ENCODE peak calls at places on chromosome 18, in eight cellular contexts. E is A549, O is colonic mucosa, C is RWPE1, M is kidney, I is substantia nigra, V is left lung, R is ovary. K is an unnamed sample.
A peak's percentile ranks its signal among the peaks of the same experiment; 100 is the strongest.

GRCh38 chr18:69177702-69178101 is 223.0 kb upstream of the DOK6 start:
- DNase-seq in V (no peak), C (no peak), R (no peak), I (no peak), E (no peak), O (no peak), M (no peak), K (no peak)

GRCh38 chr18:35041752-35042379 is 653 bp downstream of the MAPRE2 start:
- DNase-seq in R (no peak), V (no peak), C (peak; percentile 1), E (no peak), I (no peak), O (peak; percentile 35), M (no peak), K (no peak)

GRCh38 chr18:74264303-74265020 is 27.3 kb downstream of the CYB5A start:
- DNase-seq in I (no peak), E (no peak), O (no peak), V (no peak), M (no peak), C (no peak), R (no peak), K (no peak)

GRCh38 chr18:2939317-2939716 is 73.6 kb downstream of the LPIN2 start:
- DNase-seq in E (peak; percentile 58), I (no peak), R (no peak), M (peak; percentile 86), V (peak; percentile 78), C (no peak), O (peak; percentile 74), K (peak; percentile 98)

GRCh38 chr18:34223164-34223892 is 1.4 kb downstream of the NOL4 start:
- DNase-seq in E (no peak), I (peak; percentile 20), O (peak; percentile 21), R (no peak), M (peak; percentile 74), V (no peak), C (no peak), K (no peak)

GRCh38 chr18:36391426-36392145 is 94.1 kb downstream of the FHOD3 start:
- DNase-seq in I (no peak), R (no peak), C (no peak), O (no peak), E (no peak), M (no peak), V (no peak), K (no peak)

GRCh38 chr18:40058811-40059570 is 1896.0 kb upstream of the PIK3C3 start:
- DNase-seq in M (no peak), R (no peak), I (no peak), C (no peak), E (no peak), O (no peak), V (no peak), K (no peak)

GRCh38 chr18:57846258-57846657 is 43.1 kb upstream of the ATP8B1 start:
- DNase-seq in M (no peak), I (no peak), R (no peak), O (no peak), C (peak; percentile 24), V (no peak), E (peak; percentile 71), K (peak; percentile 86)

GRCh38 chr18:48590678-48591077 is 51.8 kb downstream of the CTIF start:
- DNase-seq in E (peak; percentile 20), M (no peak), O (no peak), C (no peak), V (no peak), R (no peak), I (no peak), K (no peak)

GRCh38 chr18:79857082-79857661 is 59.4 kb downstream of the KCNG2 start:
- DNase-seq in I (peak; percentile 26), R (no peak), V (no peak), M (no peak), O (peak; percentile 9), E (peak; percentile 31), C (no peak), K (no peak)

GRCh38 chr18:59109375-59109774 is 30.3 kb upstream of the SEC11C start:
- DNase-seq in M (no peak), I (no peak), E (no peak), C (no peak), V (no peak), R (no peak), O (no peak), K (no peak)

GRCh38 chr18:25284861-25285574 is 66.9 kb downstream of the ZNF521 start:
- DNase-seq in O (no peak), R (peak; percentile 44), I (no peak), E (no peak), V (no peak), C (no peak), M (no peak), K (no peak)

GRCh38 chr18:79873449-79874110 is 75.8 kb downstream of the KCNG2 start:
- DNase-seq in C (no peak), V (no peak), I (no peak), E (no peak), R (no peak), M (no peak), O (no peak), K (no peak)

GRCh38 chr18:2380101-2380500 is 191.2 kb downstream of the METTL4 start:
- DNase-seq in C (no peak), E (no peak), V (no peak), I (no peak), R (no peak), O (no peak), M (no peak), K (no peak)

GRCh38 chr18:48627216-48627615 is 88.4 kb downstream of the CTIF start:
- DNase-seq in O (no peak), I (no peak), E (no peak), R (no peak), V (no peak), C (no peak), M (no peak), K (no peak)

DNA sequence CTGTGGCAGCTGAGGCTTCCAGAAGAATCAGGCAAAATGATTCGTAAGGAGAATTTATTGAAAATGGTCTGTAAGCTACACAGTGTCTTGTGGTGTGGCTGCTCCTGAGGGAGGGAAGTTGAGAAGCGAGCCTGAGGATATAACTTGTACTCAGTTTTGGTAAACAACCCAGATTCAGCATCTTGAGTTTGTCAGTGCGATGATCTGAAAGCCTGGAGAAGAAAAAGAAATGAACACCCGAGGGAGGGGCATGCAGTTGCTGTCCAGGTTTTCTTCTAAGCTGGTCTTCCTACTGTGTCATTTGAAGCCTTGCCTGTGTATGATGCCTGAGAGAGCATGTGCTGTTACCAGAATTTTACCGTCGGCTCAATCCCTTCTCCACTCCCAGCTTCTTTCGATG is 87.3 kb downstream of the MAPK4 start:
- DNase-seq in R (no peak), V (no peak), I (no peak), O (no peak), M (no peak), C (no peak), E (no peak), K (no peak)
- H3K27ac ChIP-seq in R (no peak overlapping the region), V (no peak overlapping the region), I (no peak overlapping the region), O (no peak overlapping the region), M (no peak overlapping the region), C (no peak overlapping the region), E (no peak overlapping the region), K (no peak overlapping the region)

GRCh38 chr18:7746106-7746505 is 179.0 kb downstream of the PTPRM start:
- DNase-seq in E (no peak), I (no peak), V (no peak), C (no peak), M (no peak), R (no peak), O (no peak), K (no peak)

GRCh38 chr18:7740815-7741214 is 173.7 kb downstream of the PTPRM start:
- DNase-seq in M (no peak), R (no peak), V (no peak), I (no peak), O (no peak), E (no peak), C (no peak), K (no peak)

GRCh38 chr18:7743256-7743655 is 176.1 kb downstream of the PTPRM start:
- DNase-seq in O (no peak), E (no peak), R (no peak), V (no peak), M (no peak), I (no peak), C (no peak), K (no peak)

GRCh38 chr18:7737483-7737882 is 170.4 kb downstream of the PTPRM start:
- DNase-seq in R (no peak), I (no peak), M (no peak), V (no peak), O (no peak), C (no peak), E (no peak), K (no peak)

GRCh38 chr18:7741640-7742039 is 174.5 kb downstream of the PTPRM start:
- DNase-seq in R (no peak), E (no peak), O (no peak), V (no peak), I (no peak), C (no peak), M (no peak), K (no peak)
- H3K27ac ChIP-seq in R (no peak overlapping the region), E (no peak overlapping the region), O (no peak overlapping the region), V (no peak overlapping the region), I (no peak overlapping the region), C (no peak overlapping the region), M (no peak overlapping the region), K (no peak overlapping the region)

DNA sequence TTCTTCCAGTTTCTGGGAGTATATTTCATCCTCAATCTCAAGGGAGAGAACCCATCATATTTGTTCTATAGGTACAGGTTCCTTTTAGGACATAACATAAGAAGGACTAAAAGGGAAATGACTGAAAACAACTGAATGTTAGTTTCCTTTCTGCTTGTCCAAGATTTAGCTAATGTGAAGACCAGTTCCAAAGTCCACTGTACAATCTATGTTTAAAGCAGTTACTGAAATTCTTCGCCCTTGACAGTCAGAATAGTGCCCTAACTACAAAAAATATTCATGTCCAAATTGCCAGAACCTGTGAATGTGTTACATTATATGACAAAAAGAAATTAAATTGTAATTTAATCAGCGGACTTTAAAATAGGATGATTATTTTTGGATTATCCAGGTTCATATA is 466.3 kb upstream of the SETBP1 start:
- DNase-seq in R (no peak), V (no peak), M (no peak), I (no peak), E (no peak), O (no peak), C (no peak), K (peak; percentile 25)
- H3K27ac ChIP-seq in R (no peak overlapping the region), V (no peak overlapping the region), M (no peak overlapping the region), I (no peak overlapping the region), E (no peak overlapping the region), O (no peak overlapping the region), C (no peak overlapping the region), K (no peak overlapping the region)

GRCh38 chr18:55582325-55582724 is 5.7 kb downstream of the TCF4 start:
- DNase-seq in R (no peak), M (no peak), I (no peak), O (no peak), C (no peak), E (no peak), V (no peak), K (no peak)

GRCh38 chr18:55586841-55587240 is 1.2 kb downstream of the TCF4 start:
- DNase-seq in V (no peak), I (peak; percentile 0), M (no peak), R (no peak), O (no peak), E (no peak), C (no peak), K (no peak)

GRCh38 chr18:55587341-55588000 is 521 bp downstream of the TCF4 start:
- DNase-seq in C (no peak), E (peak; percentile 9), O (peak; percentile 18), R (peak; percentile 34), I (peak; percentile 3), M (no peak), V (no peak), K (no peak)

GRCh38 chr18:55585586-55586521 is 2.1 kb downstream of the TCF4 start:
- DNase-seq in O (no peak), V (no peak), M (no peak), C (no peak), E (no peak), R (no peak), I (peak; percentile 35), K (no peak)

GRCh38 chr18:55585050-55585449 is 2.9 kb downstream of the TCF4 start:
- DNase-seq in M (no peak), R (no peak), V (no peak), O (no peak), C (no peak), I (no peak), E (no peak), K (no peak)
- H3K27ac ChIP-seq in M (no peak overlapping the region), R (no peak overlapping the region), V (peak overlapping the region; percentile 91), O (no peak overlapping the region), C (no peak overlapping the region), I (peak overlapping the region; percentile 88), E (no peak overlapping the region), K (no peak overlapping the region)